ENCODE peak calls at places on chromosome 12, in nine cellular contexts. M is stimulated activated CD8-positive, alpha-beta memory T cell treated with anti-CD3 and anti-CD28 coated beads, Interleukin-2, amount 100 ng/mL, for 1 hour; G is brain microvascular endothelial cell; N is AG09319; Z is stimulated activated CD4-positive, alpha-beta T cell treated with anti-CD3 and anti-CD28 coated beads, Interleukin-12 subunit alpha, Interleukin-12 subunit beta, amount 100 ng/mL, for 4 hours; J is GM23248; Y is amniotic epithelial cell; B is heart right ventricle; W is NCI-H1105. X is an unnamed sample.

GRCh38 chr12:109761631-109761950 is 48.0 kb downstream of the FAM222A start:
- DNase-seq in M (no peak), G (no peak), N (no peak), Z (no peak), J (no peak), Y (no peak), B (no peak), W (no peak), X (no peak)

GRCh38 chr12:51185171-51185717 is 12.3 kb upstream of the TFCP2 start:
- DNase-seq in M (no peak), G (no peak), N (no peak), Z (no peak), J (no peak), Y (no peak), B (no peak), W (no peak), X (no peak)

GRCh38 chr12:77224346-77224745 is 159.0 kb upstream of the E2F7 start:
- DNase-seq in M (no peak), G (no peak), N (no peak), Z (no peak), J (no peak), Y (no peak), B (no peak), W (no peak), X (no peak)

GRCh38 chr12:45660330-45660729 is 69.2 kb upstream of the ARID2 start:
- DNase-seq in M (no peak), G (peak; percentile 71), N (no peak), Z (no peak), J (peak; percentile 41), Y (peak; percentile 62), B (no peak), W (no peak), X (no peak)

GRCh38 chr12:110281549-110282342 is 699 bp downstream of the ATP2A2 start:
- DNase-seq in M (peak; percentile 8), G (no peak), N (no peak), Z (peak; percentile 31), J (peak; percentile 78), Y (peak; percentile 44), B (peak; percentile 34), W (peak; percentile 41), X (peak; percentile 33)

GRCh38 chr12:82414926-82415325 is 56.6 kb downstream of the METTL25 start:
- DNase-seq in M (no peak), G (peak; percentile 12), N (no peak), Z (no peak), J (peak; percentile 20), Y (no peak), B (no peak), W (no peak), X (no peak)

GRCh38 chr12:117473856-117474255 is 112.4 kb upstream of the NOS1 start:
- DNase-seq in M (no peak), G (no peak), N (no peak), Z (no peak), J (no peak), Y (no peak), B (no peak), W (no peak), X (no peak)

GRCh38 chr12:108696111-108696995 is 35.0 kb downstream of the CORO1C start:
- DNase-seq in M (no peak), G (peak; percentile 95), N (peak; percentile 84), Z (no peak), J (peak; percentile 98), Y (peak; percentile 100), B (no peak), W (no peak), X (no peak)